ENCODE peak calls at places on chromosome 10, in seven cellular contexts. H is A549, D is AG09309, A is body of pancreas, Y is ascending aorta, Q is lower lobe of right lung, C is astrocyte of the spinal cord. M is an unnamed sample.

GRCh38 chr10:63204667-63205391 is 71.7 kb downstream of the NRBF2 start:
- DNase-seq in H (no peak), D (no peak), A (no peak), Y (no peak), Q (no peak), C (no peak), M (no peak)

GRCh38 chr10:5488272-5489161 is 10.9 kb downstream of the CALML5 start:
- DNase-seq in H (no peak), D (no peak), A (peak), Y (no peak), Q (no peak), C (no peak), M (peak)

GRCh38 chr10:70331486-70332268 is 47.9 kb upstream of the NPFFR1 start:
- DNase-seq in H (peak), D (peak), A (peak), Y (no peak), Q (no peak), C (peak), M (peak)

GRCh38 chr10:62077330-62078015 is 176.0 kb downstream of the ARID5B start:
- DNase-seq in H (no peak), D (no peak), A (no peak), Y (no peak), Q (no peak), C (no peak), M (no peak)

GRCh38 chr10:689433-690226 is at the start of gene DIP2C:
- DNase-seq in H (peak), D (no peak), A (peak), Y (no peak), Q (peak), C (peak), M (peak)

GRCh38 chr10:86200269-86200668 is 166.3 kb downstream of the GRID1 start:
- DNase-seq in H (no peak), D (no peak), A (no peak), Y (no peak), Q (no peak), C (no peak), M (no peak)

GRCh38 chr10:33143160-33143728 is 185.2 kb upstream of the ITGB1 start:
- DNase-seq in H (peak), D (peak), A (no peak), Y (no peak), Q (no peak), C (peak), M (peak)

GRCh38 chr10:76411719-76412435 is 980.5 kb downstream of the LRMDA start:
- DNase-seq in H (no peak), D (peak), A (peak), Y (no peak), Q (no peak), C (no peak), M (no peak)

GRCh38 chr10:17113346-17113745 is 16.3 kb downstream of the CUBN start:
- DNase-seq in H (no peak), D (no peak), A (no peak), Y (no peak), Q (no peak), C (no peak), M (peak)

GRCh38 chr10:68330852-68331454 is 911 bp upstream of the HNRNPH3 start:
- DNase-seq in H (no peak), D (no peak), A (peak), Y (no peak), Q (no peak), C (no peak), M (peak)

GRCh38 chr10:72081772-72082590 is 6.4 kb downstream of the SPOCK2 start:
- DNase-seq in H (no peak), D (no peak), A (no peak), Y (no peak), Q (peak), C (no peak), M (peak)

GRCh38 chr10:43689955-43690771 is 41.5 kb upstream of the ZNF32 start:
- DNase-seq in H (peak), D (no peak), A (peak), Y (no peak), Q (peak), C (peak), M (peak)

GRCh38 chr10:130127612-130128607 is 8.3 kb upstream of the GLRX3 start:
- DNase-seq in H (peak), D (peak), A (peak), Y (no peak), Q (no peak), C (peak), M (peak)

GRCh38 chr10:82378146-82378545 is 503.2 kb downstream of the NRG3 start:
- DNase-seq in H (no peak), D (no peak), A (peak), Y (no peak), Q (no peak), C (peak), M (peak)

GRCh38 chr10:42916974-42917373 is 134.4 kb downstream of the BMS1 start:
- DNase-seq in H (no peak), D (no peak), A (no peak), Y (no peak), Q (no peak), C (no peak), M (no peak)

GRCh38 chr10:121078672-121079102 is 227.5 kb downstream of the WDR11 start:
- DNase-seq in H (no peak), D (no peak), A (no peak), Y (no peak), Q (no peak), C (no peak), M (peak)

GRCh38 chr10:34219860-34220518 is 595.1 kb downstream of the PARD3 start:
- DNase-seq in H (no peak), D (no peak), A (no peak), Y (no peak), Q (no peak), C (no peak), M (no peak)

GRCh38 chr10:49592726-49593563 is 17.2 kb upstream of the SLC18A3 start:
- DNase-seq in H (peak), D (no peak), A (peak), Y (no peak), Q (no peak), C (peak), M (peak)

DNA sequence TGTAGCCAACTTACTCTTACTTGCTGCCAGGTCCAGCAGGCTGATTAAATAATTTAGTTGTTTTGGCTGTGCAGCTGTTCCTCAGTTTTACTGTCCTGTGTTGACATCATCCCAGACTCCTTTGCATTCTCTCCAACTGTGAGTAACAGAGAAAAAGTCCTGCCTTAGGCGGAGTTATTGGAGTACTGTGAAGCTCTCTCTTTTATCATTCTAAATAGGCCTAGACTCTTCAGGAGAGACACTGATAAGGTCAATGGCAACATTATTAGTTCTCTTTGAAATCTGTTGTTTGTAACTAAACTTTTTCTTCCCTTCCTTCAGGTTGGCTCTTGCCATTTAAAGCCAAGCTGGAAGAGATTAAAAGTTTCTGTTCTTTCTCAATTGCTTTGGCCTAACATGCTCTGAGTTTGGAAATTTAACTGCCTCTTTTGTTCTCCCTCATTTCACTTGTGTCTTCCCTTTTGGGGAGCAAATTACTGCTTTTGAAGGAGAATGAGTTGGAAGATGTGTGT is 215.7 kb upstream of the CSTF2T start:
- DNase-seq in H (no peak), D (no peak), A (no peak), Y (no peak), Q (no peak), C (no peak), M (no peak)
- TF ChIP-seq CTCF in H (no peak), D (no peak), A (no peak), Y (no peak), Q (no peak), C (no peak), M (no peak)

DNA sequence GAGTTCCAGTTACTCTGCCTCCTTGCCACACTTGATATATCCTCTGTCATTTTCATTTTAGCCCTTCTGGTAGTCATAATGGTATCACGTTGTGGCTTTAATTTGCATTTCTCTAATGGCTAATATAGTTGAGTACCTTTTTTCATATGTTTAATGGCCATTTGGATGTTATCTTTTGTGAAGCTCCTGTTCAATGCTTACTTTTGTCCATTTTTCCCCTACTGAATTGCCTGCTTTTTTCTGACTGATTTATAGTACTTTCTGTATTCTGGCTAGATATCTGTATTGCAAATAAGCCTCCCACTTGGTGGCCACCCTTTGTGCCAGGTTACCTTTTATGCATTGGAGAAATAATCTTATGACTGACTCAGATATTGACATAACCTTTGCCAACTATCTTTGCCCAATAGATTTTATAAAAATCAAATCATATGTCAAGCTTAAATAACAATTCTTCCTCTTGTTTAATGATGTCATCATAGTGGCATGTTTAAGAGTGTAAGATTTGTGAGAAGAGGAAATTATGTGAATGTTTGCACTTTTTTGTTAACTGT is 50.6 kb downstream of the PRPF18 start:
- DNase-seq in H (no peak), D (no peak), A (no peak), Y (no peak), Q (no peak), C (peak), M (no peak)
- H3K4me3 ChIP-seq in H (no peak), D (no peak), A (no peak), Y (no peak), Q (no peak), C (no peak), M (no peak)

DNA sequence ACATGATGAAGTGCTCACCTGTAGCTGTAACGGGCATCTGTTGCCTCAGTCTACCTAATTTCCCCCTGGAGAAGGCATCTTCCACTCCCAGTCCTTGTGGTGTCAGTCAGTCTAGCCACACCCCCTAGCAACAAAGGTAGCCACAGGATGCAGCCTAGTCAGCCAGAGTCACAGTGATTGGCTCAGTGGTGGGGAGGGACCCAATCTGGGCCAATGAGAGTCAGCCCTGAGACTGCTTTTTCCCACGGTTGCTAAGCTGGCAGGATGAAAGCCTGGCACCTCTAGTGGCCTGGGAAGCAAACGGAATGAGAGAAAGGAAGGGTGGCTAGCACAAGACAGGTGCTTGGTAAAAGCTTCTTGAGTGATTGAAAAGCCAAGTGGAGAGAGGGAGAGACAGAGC is 118.6 kb downstream of the SH3PXD2A start:
- DNase-seq in H (peak), D (no peak), A (no peak), Y (no peak), Q (no peak), C (no peak), M (peak)
- TF ChIP-seq CTCF in H (no peak), D (no peak), A (no peak), Y (no peak), Q (no peak), C (no peak), M (peak)

DNA sequence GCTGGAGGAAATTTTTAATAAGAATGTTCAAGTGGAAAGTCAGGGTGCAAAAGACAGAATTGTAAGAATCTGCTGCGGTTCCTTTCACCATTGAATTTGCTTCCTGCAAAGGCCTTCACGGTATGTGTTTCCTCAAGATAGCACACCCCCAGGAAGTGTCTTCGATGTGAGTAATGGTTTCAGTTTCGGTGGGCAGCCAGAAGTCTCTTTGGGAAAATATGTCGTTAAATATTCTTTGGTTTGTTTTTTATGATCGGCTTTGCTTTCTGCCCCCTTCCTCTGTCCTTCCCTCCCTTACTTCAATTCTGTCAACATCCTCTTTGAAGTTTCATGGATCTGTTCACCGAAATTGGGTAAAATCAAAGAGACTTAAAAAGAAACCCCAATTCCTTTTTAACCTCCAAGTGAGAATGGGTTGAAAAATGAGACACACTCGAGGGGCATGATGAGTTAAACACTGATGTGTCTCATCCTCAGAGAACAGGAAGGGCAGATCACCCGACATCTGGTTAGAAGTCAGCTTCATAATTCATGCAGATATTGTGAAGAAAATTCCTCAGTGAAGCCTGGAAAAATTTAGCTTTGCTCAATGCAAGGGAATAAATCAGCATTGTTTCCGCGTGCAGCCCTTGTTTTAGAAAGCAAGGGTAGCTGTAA is 170.8 kb upstream of the HABP2 start:
- DNase-seq in H (no peak), D (peak), A (no peak), Y (no peak), Q (no peak), C (peak), M (no peak)
- H3K4me3 ChIP-seq in H (no peak), D (peak), A (no peak), Y (no peak), Q (peak), C (no peak), M (no peak)

DNA sequence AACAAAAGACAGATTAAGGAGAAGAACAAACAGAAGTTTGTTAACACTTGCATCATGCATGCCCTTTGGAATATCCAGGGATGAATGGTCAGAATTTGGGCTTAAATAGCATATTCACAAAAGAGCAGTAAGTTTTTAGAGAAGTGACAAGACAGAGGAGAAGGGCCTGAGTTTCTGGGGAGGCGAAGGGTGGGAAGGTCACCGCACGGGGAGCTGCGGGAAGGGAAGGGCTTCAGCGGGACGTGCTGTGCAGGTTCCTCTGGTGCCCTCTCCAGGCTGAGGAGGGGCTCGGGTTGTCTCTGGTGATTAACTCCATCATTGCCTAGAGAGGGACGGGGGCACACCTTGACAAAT is 10.4 kb upstream of the ZNF22 start:
- DNase-seq in H (no peak), D (no peak), A (no peak), Y (no peak), Q (no peak), C (no peak), M (no peak)
- TF ChIP-seq CTCF in H (peak), D (no peak), A (peak), Y (no peak), Q (peak), C (peak), M (peak)

DNA sequence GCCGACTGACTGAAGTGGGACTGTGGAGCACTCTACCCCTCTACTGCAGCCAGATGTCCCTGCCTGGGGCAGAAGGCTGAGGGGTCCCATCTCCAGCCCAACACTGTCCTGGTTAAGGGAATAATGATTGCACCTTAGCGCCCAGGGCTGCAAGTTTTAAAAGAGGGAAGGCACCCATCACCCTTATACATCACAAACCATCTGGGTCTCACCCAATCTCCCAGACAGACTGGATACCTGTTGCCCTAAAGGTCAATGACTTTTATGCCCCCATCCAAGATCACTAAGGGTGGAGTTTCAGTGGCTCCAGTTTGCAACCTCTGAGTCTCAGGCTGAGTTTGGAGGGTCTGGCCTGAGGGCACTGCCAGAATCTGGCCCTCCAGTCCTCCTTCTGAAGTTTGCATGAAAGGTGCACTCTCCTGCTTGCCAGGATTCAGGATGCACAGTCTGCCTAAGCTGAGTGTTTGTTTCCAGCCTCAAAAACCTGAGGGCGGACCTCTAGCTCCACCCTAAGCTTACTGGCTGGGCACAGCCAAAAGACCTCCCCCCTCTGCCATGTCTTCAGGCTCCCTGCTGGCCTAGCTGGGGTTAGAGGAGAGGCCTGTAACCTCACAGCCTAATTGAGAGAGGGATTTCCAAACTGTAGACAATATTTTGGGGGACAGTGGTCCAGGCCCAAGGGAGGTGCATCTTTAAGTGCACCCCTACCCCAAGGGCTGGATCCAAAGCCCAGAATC is 2.5 kb upstream of the EMX2 start:
- DNase-seq in H (no peak), D (no peak), A (no peak), Y (no peak), Q (no peak), C (no peak), M (no peak)
- H3K4me3 ChIP-seq in H (no peak), D (no peak), A (no peak), Y (no peak), Q (no peak), C (no peak), M (no peak)

GRCh38 chr10:117112220-117112619 is 25.9 kb downstream of the VAX1 start:
- DNase-seq in H (no peak), D (no peak), A (no peak), Y (no peak), Q (no peak), C (no peak), M (no peak)
- TF ChIP-seq CTCF in H (peak), D (peak), A (peak), Y (no peak), Q (no peak), C (peak), M (peak)

GRCh38 chr10:110500515-110500905 is 2.8 kb downstream of the DUSP5 start:
- DNase-seq in H (no peak), D (no peak), A (no peak), Y (no peak), Q (no peak), C (peak), M (peak)
- H3K4me3 ChIP-seq in H (peak), D (peak), A (no peak), Y (no peak), Q (peak), C (peak), M (no peak)

M was measured in epithelial cell of esophagus.